ENCODE peak calls at places on chromosomes 7 and 10, in ten cellular contexts. N is adipocyte; Z is CD8-positive, alpha-beta T cell; R is mucosa of descending colon; M is GM23248; W is CD4-positive, alpha-beta memory T cell; V is spleen; E is SJSA1; Q is lower lobe of right lung; X is osteoblast. A is an unnamed sample.
A peak's percentile ranks its signal among the peaks of the same experiment; 100 is the strongest.

GRCh38 chr7:155188357-155188756 is 109.3 kb upstream of the INSIG1 start:
- DNase-seq in Q (no peak), X (peak; percentile 88), Z (no peak), R (no peak), V (no peak), W (no peak), N (no peak), M (no peak), E (no peak), A (no peak)

GRCh38 chr10:132395704-132396494 is 1.1 kb upstream of the PWWP2B start:
- DNase-seq in V (peak; percentile 95), E (no peak), X (peak; percentile 95), R (peak; percentile 88), N (no peak), W (peak; percentile 65), Z (no peak), Q (peak; percentile 91), M (peak; percentile 68), A (peak; percentile 15)

GRCh38 chr10:102713483-102713813 is 749 bp downstream of the ARL3 start:
- DNase-seq in M (no peak), R (no peak), W (no peak), Q (no peak), V (peak; percentile 92), X (no peak), Z (no peak), N (no peak), E (no peak), A (no peak)

GRCh38 chr7:132030161-132030568 is 473.7 kb upstream of the PODXL start:
- DNase-seq in Z (no peak), Q (no peak), E (no peak), V (no peak), X (no peak), R (peak; percentile 62), M (no peak), N (peak; percentile 4), W (no peak), A (no peak)

GRCh38 chr10:124741922-124742417 is 2.2 kb downstream of the FAM53B start:
- DNase-seq in M (no peak), X (no peak), R (peak; percentile 51), N (no peak), V (peak; percentile 51), Q (no peak), Z (no peak), E (no peak), W (peak; percentile 61), A (peak; percentile 31)

GRCh38 chr7:129343099-129343700 is 91.0 kb upstream of the STRIP2 start:
- DNase-seq in X (peak; percentile 64), R (no peak), W (no peak), E (no peak), Q (no peak), Z (no peak), M (peak; percentile 61), V (no peak), N (peak; percentile 79), A (no peak)

GRCh38 chr7:4208086-4208485 is 474.0 kb upstream of the FOXK1 start:
- DNase-seq in Z (no peak), W (no peak), V (peak; percentile 74), N (no peak), M (no peak), R (no peak), X (peak; percentile 76), Q (no peak), E (no peak), A (no peak)

GRCh38 chr10:46264737-46265368 is 21.9 kb upstream of the ANTXRL start:
- DNase-seq in E (peak; percentile 33), Q (no peak), M (no peak), Z (no peak), V (peak; percentile 61), R (peak; percentile 8), N (no peak), X (no peak), W (peak; percentile 22), A (no peak)

GRCh38 chr7:30851651-30852359 is 59.8 kb upstream of the AQP1 start:
- DNase-seq in M (peak; percentile 74), W (no peak), V (no peak), X (peak; percentile 80), Z (no peak), R (no peak), N (peak; percentile 59), E (no peak), Q (no peak), A (no peak)

GRCh38 chr7:12872487-12872886 is 185.1 kb downstream of the ARL4A start:
- DNase-seq in W (no peak), R (no peak), N (no peak), X (no peak), Q (no peak), M (no peak), V (no peak), Z (no peak), E (no peak), A (no peak)

GRCh38 chr10:17586741-17587720 is 30.1 kb downstream of the HACD1 start:
- DNase-seq in Z (no peak), E (no peak), M (peak; percentile 7), W (no peak), V (no peak), X (no peak), N (peak; percentile 25), Q (no peak), R (no peak), A (no peak)

GRCh38 chr10:14698487-14699170 is 76.1 kb downstream of the FAM107B start:
- DNase-seq in N (peak; percentile 92), V (no peak), M (peak; percentile 95), Z (no peak), Q (no peak), R (no peak), E (peak; percentile 49), X (peak; percentile 57), W (no peak), A (no peak)

GRCh38 chr10:111323567-111323966 is 246.7 kb downstream of the ADRA2A start:
- DNase-seq in V (no peak), Q (no peak), N (no peak), Z (no peak), W (no peak), R (no peak), E (no peak), X (no peak), M (peak; percentile 56), A (no peak)

GRCh38 chr10:125029584-125030242 is 87.8 kb downstream of the ZRANB1 start:
- DNase-seq in E (no peak), Q (no peak), N (no peak), R (no peak), M (peak; percentile 16), W (no peak), Z (no peak), V (no peak), X (no peak), A (no peak)

GRCh38 chr10:73183882-73184281 is 16.0 kb downstream of the FAM149B1 start:
- DNase-seq in Z (no peak), V (no peak), E (no peak), N (peak; percentile 11), Q (no peak), W (no peak), R (no peak), X (peak; percentile 65), M (peak; percentile 87), A (no peak)

GRCh38 chr10:4639960-4640359 is 186.0 kb upstream of the AKR1E2 start:
- DNase-seq in X (no peak), E (no peak), Q (no peak), Z (no peak), R (no peak), M (no peak), W (no peak), V (no peak), N (no peak), A (no peak)

GRCh38 chr10:71580415-71580814 is 139.2 kb downstream of the C10orf105 start:
- DNase-seq in Q (no peak), X (peak; percentile 66), R (no peak), E (no peak), Z (no peak), M (no peak), V (no peak), N (no peak), W (no peak), A (no peak)

GRCh38 chr10:72736176-72736795 is 44.3 kb downstream of the MCU start:
- DNase-seq in X (peak; percentile 83), Q (no peak), R (no peak), V (no peak), M (peak; percentile 85), N (peak; percentile 81), E (no peak), W (no peak), Z (no peak), A (no peak)

DNA sequence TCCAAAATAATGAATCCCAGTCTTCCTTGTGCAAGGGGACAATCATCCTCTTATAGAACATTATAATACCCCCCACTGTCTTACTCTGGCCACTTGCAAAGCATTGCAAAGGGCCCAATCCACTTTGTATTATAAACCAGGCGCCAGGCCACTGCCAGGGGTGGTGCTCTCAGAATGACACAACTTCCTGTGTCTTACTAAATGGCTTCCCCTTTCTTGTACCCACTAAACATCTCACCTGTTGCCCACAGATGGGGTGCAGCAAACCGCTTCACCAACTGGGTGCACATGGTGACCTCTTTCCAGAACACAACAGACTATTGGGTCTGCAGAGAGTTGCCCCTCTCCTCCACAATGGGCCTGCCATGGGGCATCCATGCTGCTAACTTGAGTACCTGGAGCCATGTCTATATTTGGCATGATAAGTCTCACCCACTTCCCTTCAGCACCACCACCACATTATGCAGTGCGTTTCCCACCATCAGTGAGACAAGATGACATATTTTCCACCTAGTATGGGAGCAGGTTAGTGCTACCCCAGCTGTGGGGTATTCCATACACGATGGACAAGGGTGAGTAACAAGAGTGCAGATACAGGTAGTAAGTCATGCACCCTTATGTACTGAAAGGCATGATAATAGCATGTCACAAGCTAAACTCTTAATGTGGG is 21.0 kb upstream of the OR2AE1 start:
- DNase-seq in W (no peak), R (no peak), N (no peak), Z (no peak), V (no peak), Q (no peak), X (no peak), M (no peak), E (no peak), A (no peak)
- H3K4me1 ChIP-seq in W (no peaks in the 10 kb centered on the region), R (no peaks in the 10 kb centered on the region), N (no peaks in the 10 kb centered on the region), Z (no peaks in the 10 kb centered on the region), V (no peaks in the 10 kb centered on the region), Q (no peaks in the 10 kb centered on the region), X (no peaks in the 10 kb centered on the region), M (no peaks in the 10 kb centered on the region), E (no peaks in the 10 kb centered on the region), A (no peaks in the 10 kb centered on the region)

GRCh38 chr10:63436225-63436624 is 29.6 kb downstream of the JMJD1C start:
- DNase-seq in E (no peak), M (no peak), W (no peak), R (no peak), X (no peak), V (no peak), Q (no peak), N (no peak), Z (no peak), A (peak; percentile 14)
- H3K4me1 ChIP-seq in E (peaks cover 11% of the 10 kb centered on the region), M (peaks cover 38% of the 10 kb centered on the region), W (peaks cover 4% of the 10 kb centered on the region), R (peaks cover 19% of the 10 kb centered on the region), X (peaks cover 31% of the 10 kb centered on the region), V (peaks cover 33% of the 10 kb centered on the region), Q (peaks cover 60% of the 10 kb centered on the region), N (peaks cover 44% of the 10 kb centered on the region), Z (no peaks in the 10 kb centered on the region), A (peaks cover 8% of the 10 kb centered on the region)

GRCh38 chr7:21352540-21353387 is 75.1 kb upstream of the SP4 start:
- DNase-seq in E (no peak), Q (no peak), N (peak; percentile 15), X (no peak), V (no peak), R (no peak), W (no peak), M (no peak), Z (no peak), A (peak; percentile 37)
- H3K4me1 ChIP-seq in E (no peaks in the 10 kb centered on the region), Q (peaks cover 5% of the 10 kb centered on the region), N (no peaks in the 10 kb centered on the region), X (no peaks in the 10 kb centered on the region), V (peaks cover 46% of the 10 kb centered on the region), R (peaks cover 3% of the 10 kb centered on the region), W (peaks cover 60% of the 10 kb centered on the region), M (no peaks in the 10 kb centered on the region), Z (peaks cover 44% of the 10 kb centered on the region), A (peaks cover 56% of the 10 kb centered on the region)

GRCh38 chr7:130942211-130942964 is 208.4 kb upstream of the KLF14 start:
- DNase-seq in E (no peak), W (peak; percentile 75), N (peak; percentile 56), V (no peak), M (no peak), X (peak; percentile 49), R (peak; percentile 49), Z (no peak), Q (no peak), A (no peak)
- H3K4me1 ChIP-seq in E (peaks cover 62% of the 10 kb centered on the region), W (peaks cover 97% of the 10 kb centered on the region), N (peaks cover 70% of the 10 kb centered on the region), V (peaks cover 97% of the 10 kb centered on the region), M (peaks cover 92% of the 10 kb centered on the region), X (peaks cover 79% of the 10 kb centered on the region), R (peaks cover 22% of the 10 kb centered on the region), Z (peaks cover 71% of the 10 kb centered on the region), Q (peaks cover 89% of the 10 kb centered on the region), A (peaks cover 51% of the 10 kb centered on the region)